ENCODE peak calls at places on chromosomes 7 and 10, in five cellular contexts. One of them, this sample, is unnamed.

GRCh38 chr10:93208717-93209464 is 135.2 kb downstream of the CYP26A1 start:
- DNase-seq in IMR-90: peak
- DNase-seq in HepG2: no peak
- DNase-seq in K562: no peak
- DNase-seq in GM12878: no peak
- DNase-seq in this sample: no peak

GRCh38 chr10:69645751-69646687 is 16.0 kb downstream of the FAM241B start:
- DNase-seq in IMR-90: no peak
- DNase-seq in HepG2: no peak
- DNase-seq in K562: no peak
- DNase-seq in GM12878: no peak
- DNase-seq in this sample: peak

GRCh38 chr7:30175171-30175570 is 40.4 kb downstream of the MTURN start:
- DNase-seq in IMR-90: no peak
- DNase-seq in HepG2: no peak
- DNase-seq in K562: no peak
- DNase-seq in GM12878: no peak
- DNase-seq in this sample: no peak

GRCh38 chr7:101923276-101923985 is 106.0 kb downstream of the CUX1 start:
- DNase-seq in IMR-90: peak
- DNase-seq in HepG2: no peak
- DNase-seq in K562: no peak
- DNase-seq in GM12878: no peak
- DNase-seq in this sample: no peak

GRCh38 chr10:6563720-6564119 is 16.4 kb downstream of the PRKCQ start:
- DNase-seq in IMR-90: no peak
- DNase-seq in HepG2: no peak
- DNase-seq in K562: no peak
- DNase-seq in GM12878: no peak
- DNase-seq in this sample: no peak

GRCh38 chr10:121994429-121994881 is 5.5 kb downstream of the TACC2 start:
- DNase-seq in IMR-90: no peak
- DNase-seq in HepG2: no peak
- DNase-seq in K562: no peak
- DNase-seq in GM12878: no peak
- DNase-seq in this sample: no peak

GRCh38 chr10:91144961-91145360 is 75.5 kb upstream of the PCGF5 start:
- DNase-seq in IMR-90: no peak
- DNase-seq in HepG2: no peak
- DNase-seq in K562: no peak
- DNase-seq in GM12878: no peak
- DNase-seq in this sample: no peak

GRCh38 chr7:148871551-148871950 is 12.5 kb downstream of the EZH2 start:
- DNase-seq in IMR-90: no peak
- DNase-seq in HepG2: no peak
- DNase-seq in K562: no peak
- DNase-seq in GM12878: no peak
- DNase-seq in this sample: no peak

GRCh38 chr7:68613897-68614296 is 984.4 kb upstream of the AUTS2 start:
- DNase-seq in IMR-90: no peak
- DNase-seq in HepG2: no peak
- DNase-seq in K562: no peak
- DNase-seq in GM12878: no peak
- DNase-seq in this sample: no peak

GRCh38 chr10:23399701-23400144 is 39.2 kb upstream of the OTUD1 start:
- DNase-seq in IMR-90: peak
- DNase-seq in HepG2: peak
- DNase-seq in K562: no peak
- DNase-seq in GM12878: no peak
- DNase-seq in this sample: no peak

GRCh38 chr7:23184709-23185354 is 3.0 kb downstream of the NUP42 start:
- DNase-seq in IMR-90: peak
- DNase-seq in HepG2: peak
- DNase-seq in K562: peak
- DNase-seq in GM12878: peak
- DNase-seq in this sample: peak

GRCh38 chr7:105388373-105389089 is at the start of gene SRPK2:
- DNase-seq in IMR-90: peak
- DNase-seq in HepG2: peak
- DNase-seq in K562: peak
- DNase-seq in GM12878: no peak
- DNase-seq in this sample: peak

GRCh38 chr7:157996359-157997079 is 591.1 kb downstream of the PTPRN2 start:
- DNase-seq in IMR-90: no peak
- DNase-seq in HepG2: no peak
- DNase-seq in K562: no peak
- DNase-seq in GM12878: no peak
- DNase-seq in this sample: no peak

GRCh38 chr7:93231264-93231663 is 902 bp upstream of the VPS50 start:
- DNase-seq in IMR-90: no peak
- DNase-seq in HepG2: no peak
- DNase-seq in K562: no peak
- DNase-seq in GM12878: no peak
- DNase-seq in this sample: no peak

GRCh38 chr7:93231799-93232672 is at the start of gene VPS50:
- DNase-seq in IMR-90: peak
- DNase-seq in HepG2: peak
- DNase-seq in K562: peak
- DNase-seq in GM12878: peak
- DNase-seq in this sample: peak

GRCh38 chr7:93228302-93228701 is 2.0 kb upstream of the HEPACAM2 start:
- DNase-seq in IMR-90: peak
- DNase-seq in HepG2: peak
- DNase-seq in K562: peak
- DNase-seq in GM12878: peak
- DNase-seq in this sample: peak

DNA sequence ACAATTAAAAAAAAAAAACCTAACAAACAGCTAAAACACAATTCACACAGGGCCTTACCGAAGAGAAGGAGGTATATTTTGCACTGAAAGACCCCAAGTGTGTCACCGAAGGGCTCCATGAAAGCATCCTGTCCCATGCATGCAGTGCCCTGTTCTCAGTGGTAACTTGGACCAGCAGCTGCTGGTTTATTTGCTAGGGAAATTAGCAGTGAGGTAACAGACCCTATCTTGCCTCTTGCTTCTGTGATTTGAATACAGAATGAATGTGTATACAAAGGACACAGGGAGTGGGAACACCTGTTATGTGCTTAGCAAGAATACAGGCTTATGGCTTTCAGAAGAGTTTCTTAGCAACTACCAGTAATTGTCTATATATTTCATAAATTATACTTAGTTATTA is at the start of gene HEPACAM2:
- DNase-seq in IMR-90: no peak
- DNase-seq in HepG2: no peak
- DNase-seq in K562: no peak
- DNase-seq in GM12878: no peak
- DNase-seq in this sample: no peak
- H2AFZ ChIP-seq in IMR-90: no peak
- H2AFZ ChIP-seq in HepG2: no peak
- H2AFZ ChIP-seq in K562: peak
- H2AFZ ChIP-seq in GM12878: no peak
- H2AFZ ChIP-seq in this sample: no peak

DNA sequence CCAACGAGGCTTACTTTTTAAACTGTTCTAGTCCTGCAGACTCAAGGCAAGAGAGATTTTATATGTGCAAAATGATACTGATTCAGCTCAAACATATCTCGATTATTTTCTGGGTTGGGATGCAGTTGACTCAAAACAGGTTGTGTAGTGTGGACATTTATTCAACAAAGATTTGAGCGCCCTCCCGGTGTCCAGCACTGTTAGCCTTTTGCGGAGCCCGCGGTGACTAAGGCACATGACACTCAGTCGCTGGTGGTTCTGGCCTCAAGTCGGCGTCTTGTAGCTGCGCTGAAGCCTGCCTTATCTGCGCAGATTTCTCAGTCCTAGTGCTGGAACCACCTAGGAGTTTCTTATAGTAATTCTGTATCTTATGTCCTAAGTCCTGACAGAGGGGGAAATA is 938 bp upstream of the CADPS2 start:
- DNase-seq in IMR-90: peak
- DNase-seq in HepG2: peak
- DNase-seq in K562: peak
- DNase-seq in GM12878: no peak
- DNase-seq in this sample: peak
- TF ChIP-seq MXI1 in IMR-90: no peak
- TF ChIP-seq MXI1 in HepG2: no peak
- TF ChIP-seq MXI1 in K562: no peak
- TF ChIP-seq MXI1 in GM12878: no peak
- TF ChIP-seq MXI1 in this sample: no peak

GRCh38 chr7:132347858-132348257 is 228.4 kb downstream of the PLXNA4 start:
- DNase-seq in IMR-90: no peak
- DNase-seq in HepG2: no peak
- DNase-seq in K562: no peak
- DNase-seq in GM12878: no peak
- DNase-seq in this sample: no peak
- TF ChIP-seq RFX5 in IMR-90: no peak
- TF ChIP-seq RFX5 in HepG2: no peak
- TF ChIP-seq RFX5 in K562: no peak
- TF ChIP-seq RFX5 in GM12878: no peak
- TF ChIP-seq RFX5 in this sample: no peak

GRCh38 chr10:68560916-68561691 is 967 bp downstream of the TET1 start:
- DNase-seq in IMR-90: peak
- DNase-seq in HepG2: peak
- DNase-seq in K562: peak
- DNase-seq in GM12878: no peak
- DNase-seq in this sample: peak
- H2AFZ ChIP-seq in IMR-90: peak
- H2AFZ ChIP-seq in HepG2: no peak
- H2AFZ ChIP-seq in K562: peak
- H2AFZ ChIP-seq in GM12878: no peak
- H2AFZ ChIP-seq in this sample: peak

GRCh38 chr7:36512607-36513006 is 122.9 kb downstream of the ANLN start:
- DNase-seq in IMR-90: no peak
- DNase-seq in HepG2: no peak
- DNase-seq in K562: peak
- DNase-seq in GM12878: no peak
- DNase-seq in this sample: peak

GRCh38 chr7:36509962-36510361 is 120.3 kb downstream of the ANLN start:
- DNase-seq in IMR-90: no peak
- DNase-seq in HepG2: no peak
- DNase-seq in K562: no peak
- DNase-seq in GM12878: no peak
- DNase-seq in this sample: no peak

GRCh38 chr7:36513393-36513792 is 123.7 kb downstream of the ANLN start:
- DNase-seq in IMR-90: no peak
- DNase-seq in HepG2: no peak
- DNase-seq in K562: no peak
- DNase-seq in GM12878: no peak
- DNase-seq in this sample: no peak

GRCh38 chr7:36515847-36516246 is 126.2 kb downstream of the ANLN start:
- DNase-seq in IMR-90: no peak
- DNase-seq in HepG2: no peak
- DNase-seq in K562: no peak
- DNase-seq in GM12878: no peak
- DNase-seq in this sample: no peak

GRCh38 chr7:36514289-36515243 is 124.9 kb downstream of the ANLN start:
- DNase-seq in IMR-90: no peak
- DNase-seq in HepG2: no peak
- DNase-seq in K562: no peak
- DNase-seq in GM12878: no peak
- DNase-seq in this sample: peak
- TF ChIP-seq MXI1 in IMR-90: no peak
- TF ChIP-seq MXI1 in HepG2: no peak
- TF ChIP-seq MXI1 in K562: no peak
- TF ChIP-seq MXI1 in GM12878: no peak
- TF ChIP-seq MXI1 in this sample: peak

GRCh38 chr10:124239666-124240065 is 146.3 kb upstream of the CHST15 start:
- DNase-seq in IMR-90: no peak
- DNase-seq in HepG2: no peak
- DNase-seq in K562: no peak
- DNase-seq in GM12878: no peak
- DNase-seq in this sample: no peak
- TF ChIP-seq RFX5 in IMR-90: no peak
- TF ChIP-seq RFX5 in HepG2: no peak
- TF ChIP-seq RFX5 in K562: no peak
- TF ChIP-seq RFX5 in GM12878: no peak
- TF ChIP-seq RFX5 in this sample: no peak

GRCh38 chr10:77513783-77514331 is 123.8 kb downstream of the KCNMA1 start:
- DNase-seq in IMR-90: peak
- DNase-seq in HepG2: no peak
- DNase-seq in K562: no peak
- DNase-seq in GM12878: no peak
- DNase-seq in this sample: peak
- H2AFZ ChIP-seq in IMR-90: peak
- H2AFZ ChIP-seq in HepG2: no peak
- H2AFZ ChIP-seq in K562: no peak
- H2AFZ ChIP-seq in GM12878: no peak
- H2AFZ ChIP-seq in this sample: no peak

GRCh38 chr10:105726149-105726548 is 1085.1 kb downstream of the SORCS3 start:
- DNase-seq in IMR-90: no peak
- DNase-seq in HepG2: no peak
- DNase-seq in K562: no peak
- DNase-seq in GM12878: no peak
- DNase-seq in this sample: no peak
- TF ChIP-seq MXI1 in IMR-90: no peak
- TF ChIP-seq MXI1 in HepG2: no peak
- TF ChIP-seq MXI1 in K562: no peak
- TF ChIP-seq MXI1 in GM12878: no peak
- TF ChIP-seq MXI1 in this sample: no peak

DNA sequence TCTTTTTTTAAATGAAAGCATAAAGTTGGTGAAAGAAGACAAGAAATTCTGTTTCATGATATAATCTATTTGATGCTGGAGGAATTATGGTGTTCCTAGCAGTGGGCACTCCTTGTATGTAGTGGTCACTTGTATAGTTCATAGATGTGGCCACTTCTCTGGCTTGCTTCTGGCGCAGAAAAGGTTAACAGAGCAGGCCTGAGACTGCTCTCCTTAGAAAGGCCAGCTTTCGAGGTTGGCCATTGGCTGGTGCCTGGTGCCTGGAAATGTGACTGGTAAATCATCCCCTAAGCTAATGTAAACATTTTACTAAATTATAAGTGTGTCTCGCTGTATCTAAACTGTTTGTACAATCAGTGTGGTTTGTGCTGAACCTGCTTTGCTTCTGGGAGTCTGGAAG is 276.1 kb downstream of the PHTF2 start:
- DNase-seq in IMR-90: no peak
- DNase-seq in HepG2: no peak
- DNase-seq in K562: no peak
- DNase-seq in GM12878: no peak
- DNase-seq in this sample: no peak
- TF ChIP-seq RFX5 in IMR-90: no peak
- TF ChIP-seq RFX5 in HepG2: no peak
- TF ChIP-seq RFX5 in K562: no peak
- TF ChIP-seq RFX5 in GM12878: no peak
- TF ChIP-seq RFX5 in this sample: no peak

DNA sequence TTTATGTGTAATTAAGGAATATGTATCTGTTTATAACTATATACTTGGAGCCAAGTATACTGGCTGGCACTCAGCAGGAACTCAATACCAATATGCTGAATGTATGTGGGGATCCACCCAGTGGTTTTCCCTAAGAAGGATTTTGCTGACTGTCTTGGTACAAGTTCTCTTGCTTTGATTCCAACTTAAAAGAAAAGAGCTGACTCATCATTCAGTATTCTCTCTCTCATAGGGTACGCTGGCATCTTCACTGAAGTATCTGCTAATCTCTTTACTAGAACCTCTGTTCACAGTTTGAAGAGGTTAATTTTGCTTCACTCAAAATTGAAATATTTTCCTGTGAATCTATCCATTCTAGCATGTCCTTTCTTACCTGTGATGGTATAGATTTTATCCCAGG is 1044.8 kb downstream of the CNTNAP2 start:
- DNase-seq in IMR-90: no peak
- DNase-seq in HepG2: no peak
- DNase-seq in K562: no peak
- DNase-seq in GM12878: no peak
- DNase-seq in this sample: no peak
- H2AFZ ChIP-seq in IMR-90: no peak
- H2AFZ ChIP-seq in HepG2: no peak
- H2AFZ ChIP-seq in K562: no peak
- H2AFZ ChIP-seq in GM12878: no peak
- H2AFZ ChIP-seq in this sample: no peak